ENCODE peak calls at places on chromosomes 1 and 21, in four cellular contexts. C, T, M and Y are unnamed samples.
A peak's percentile ranks its signal among the peaks of the same experiment; 100 is the strongest.

GRCh38 chr1:26496881-26497280 is 24.6 kb downstream of the HMGN2 start:
- DNase-seq in C (no peak), T (no peak), M (no peak), Y (no peak)

GRCh38 chr1:168428063-168428731 is 115.6 kb downstream of the XCL2 start:
- DNase-seq in C (no peak), T (no peak), M (peak; percentile 72), Y (peak; percentile 87)

GRCh38 chr1:36975642-36976041 is 58.7 kb downstream of the GRIK3 start:
- DNase-seq in C (no peak), T (no peak), M (no peak), Y (no peak)

GRCh38 chr1:23450894-23451293 is 26.3 kb upstream of the TCEA3 start:
- DNase-seq in C (no peak), T (no peak), M (no peak), Y (no peak)

GRCh38 chr1:203127672-203128611 is at the start of gene ADORA1:
- DNase-seq in C (peak; percentile 10), T (peak; percentile 55), M (peak; percentile 70), Y (peak; percentile 97)

GRCh38 chr1:27517907-27518718 is 28.1 kb upstream of the WASF2 start:
- DNase-seq in C (no peak), T (no peak), M (no peak), Y (peak; percentile 78)

GRCh38 chr1:47940321-47940720 is 56.9 kb downstream of the TRABD2B start:
- DNase-seq in C (no peak), T (no peak), M (no peak), Y (no peak)

GRCh38 chr1:70034403-70034802 is 171.0 kb downstream of the LRRC40 start:
- DNase-seq in C (peak; percentile 29), T (no peak), M (peak; percentile 70), Y (no peak)

GRCh38 chr21:17929514-17929913 is 110.4 kb upstream of the C21orf91 start:
- DNase-seq in C (no peak), T (no peak), M (no peak), Y (no peak)

GRCh38 chr1:29523531-29523930 is 287.2 kb downstream of the PTPRU start:
- DNase-seq in C (no peak), T (no peak), M (no peak), Y (no peak)

GRCh38 chr1:211329764-211330201 is 3.1 kb downstream of the TRAF5 start:
- DNase-seq in C (no peak), T (no peak), M (no peak), Y (no peak)

GRCh38 chr1:245860681-245861552 is 646.2 kb downstream of the SMYD3 start:
- DNase-seq in C (no peak), T (no peak), M (peak; percentile 88), Y (peak; percentile 69)

GRCh38 chr1:179921472-179921871 is 33.1 kb upstream of the CEP350 start:
- DNase-seq in C (no peak), T (no peak), M (peak; percentile 26), Y (no peak)

GRCh38 chr1:175887981-175888428 is 144.6 kb upstream of the TNR start:
- DNase-seq in C (peak; percentile 21), T (peak; percentile 88), M (peak; percentile 17), Y (peak; percentile 96)

GRCh38 chr1:247576514-247576913 is 11.6 kb upstream of the OR2G2 start:
- DNase-seq in C (peak; percentile 4), T (no peak), M (no peak), Y (no peak)

GRCh38 chr1:82464362-82464931 is 663.7 kb downstream of the ADGRL2 start:
- DNase-seq in C (no peak), T (no peak), M (peak; percentile 62), Y (no peak)

GRCh38 chr1:230863449-230863848 is 4.9 kb downstream of the C1orf198 start:
- DNase-seq in C (no peak), T (no peak), M (no peak), Y (no peak)

GRCh38 chr1:71350805-71351204 is 270.0 kb upstream of the ZRANB2 start:
- DNase-seq in C (no peak), T (no peak), M (peak; percentile 16), Y (no peak)

GRCh38 chr21:14911351-14911750 is 153.4 kb downstream of the NRIP1 start:
- DNase-seq in C (no peak), T (no peak), M (no peak), Y (no peak)

GRCh38 chr1:173208146-173208545 is 1.0 kb upstream of the TNFSF4 start:
- DNase-seq in C (no peak), T (no peak), M (peak; percentile 67), Y (no peak)

GRCh38 chr1:30283199-30283962 is 440.0 kb downstream of the MATN1 start:
- DNase-seq in C (no peak), T (no peak), M (no peak), Y (no peak)

GRCh38 chr1:21324368-21325137 is 34.3 kb upstream of the ECE1 start:
- DNase-seq in C (peak; percentile 94), T (peak; percentile 77), M (peak; percentile 92), Y (peak; percentile 98)

GRCh38 chr1:51690285-51690961 is 73.5 kb downstream of the OSBPL9 start:
- DNase-seq in C (no peak), T (peak; percentile 15), M (peak; percentile 87), Y (no peak)

GRCh38 chr1:89690595-89690994 is 57.7 kb downstream of the LRRC8C start:
- DNase-seq in C (no peak), T (no peak), M (no peak), Y (no peak)

GRCh38 chr1:159929155-159930051 is 4.1 kb upstream of the TAGLN2 start:
- DNase-seq in C (no peak), T (no peak), M (no peak), Y (peak; percentile 45)

GRCh38 chr1:191963781-191964455 is 194.3 kb upstream of the RGS18 start:
- DNase-seq in C (no peak), T (no peak), M (peak; percentile 71), Y (no peak)

GRCh38 chr1:228799929-228800328 is 64.7 kb downstream of the RHOU start:
- DNase-seq in C (no peak), T (no peak), M (no peak), Y (no peak)

GRCh38 chr1:83839566-83840173 is 159.3 kb downstream of the TTLL7 start:
- DNase-seq in C (no peak), T (no peak), M (no peak), Y (no peak)

GRCh38 chr1:65063025-65063424 is 85.0 kb upstream of the AK4 start:
- DNase-seq in C (no peak), T (no peak), M (no peak), Y (no peak)

GRCh38 chr1:153883223-153883622 is 39.5 kb downstream of the GATAD2B start:
- DNase-seq in C (no peak), T (no peak), M (no peak), Y (no peak)

GRCh38 chr1:41102208-41102607 is 80.7 kb upstream of the SLFNL1 start:
- DNase-seq in C (no peak), T (no peak), M (peak; percentile 98), Y (peak; percentile 69)

GRCh38 chr1:43711049-43711448 is 3.7 kb downstream of the ST3GAL3 start:
- DNase-seq in C (no peak), T (no peak), M (peak; percentile 87), Y (peak; percentile 88)

GRCh38 chr1:75922698-75923097 is 9.5 kb downstream of the ASB17 start:
- DNase-seq in C (no peak), T (no peak), M (no peak), Y (no peak)

GRCh38 chr1:67578397-67579020 is 106.5 kb upstream of the GADD45A start:
- DNase-seq in C (no peak), T (no peak), M (no peak), Y (peak; percentile 52)

GRCh38 chr1:38296047-38296446 is 249.5 kb upstream of the POU3F1 start:
- DNase-seq in C (no peak), T (no peak), M (no peak), Y (no peak)

GRCh38 chr1:16189003-16189402 is 23.4 kb downstream of the ARHGEF19 start:
- DNase-seq in C (no peak), T (no peak), M (no peak), Y (peak; percentile 43)

GRCh38 chr1:11499825-11500331 is 20.9 kb downstream of the DISP3 start:
- DNase-seq in C (no peak), T (no peak), M (no peak), Y (peak; percentile 25)
- H3K4me2 ChIP-seq in C (no peak overlapping the region), T (no peak overlapping the region), M (no peak overlapping the region), Y (no peak overlapping the region)

GRCh38 chr1:8330271-8331125 is 12.6 kb downstream of the SLC45A1 start:
- DNase-seq in C (no peak), T (no peak), M (no peak), Y (no peak)

GRCh38 chr1:8333246-8333987 is 15.5 kb downstream of the SLC45A1 start:
- DNase-seq in C (no peak), T (no peak), M (no peak), Y (peak; percentile 67)

GRCh38 chr1:8335246-8335645 is 17.3 kb downstream of the SLC45A1 start:
- DNase-seq in C (no peak), T (no peak), M (no peak), Y (peak; percentile 54)

GRCh38 chr1:8334106-8334851 is 16.4 kb downstream of the SLC45A1 start:
- DNase-seq in C (no peak), T (no peak), M (no peak), Y (peak; percentile 43)

GRCh38 chr1:8332806-8333205 is 14.9 kb downstream of the SLC45A1 start:
- DNase-seq in C (no peak), T (no peak), M (no peak), Y (no peak)
- H3K4me2 ChIP-seq in C (no peak overlapping the region), T (no peak overlapping the region), M (no peak overlapping the region), Y (no peak overlapping the region)

GRCh38 chr1:920506-920905 is 3.2 kb upstream of the SAMD11 start:
- DNase-seq in C (no peak), T (no peak), M (no peak), Y (no peak)
- H3K4me2 ChIP-seq in C (peak overlapping the region; percentile 72), T (peak overlapping the region; percentile 87), M (peak overlapping the region; percentile 51), Y (peak overlapping the region; percentile 54)

GRCh38 chr1:94038511-94038910 is 82.4 kb downstream of the ABCA4 start:
- DNase-seq in C (no peak), T (no peak), M (peak; percentile 49), Y (no peak)

GRCh38 chr1:94039514-94039870 is 81.5 kb downstream of the ABCA4 start:
- DNase-seq in C (peak; percentile 56), T (peak; percentile 43), M (peak; percentile 59), Y (no peak)

GRCh38 chr1:94039871-94040569 is 80.9 kb downstream of the ABCA4 start:
- DNase-seq in C (no peak), T (no peak), M (peak; percentile 47), Y (no peak)

GRCh38 chr1:94036721-94037120 is 84.2 kb downstream of the ABCA4 start:
- DNase-seq in C (no peak), T (no peak), M (peak; percentile 66), Y (peak; percentile 76)

DNA sequence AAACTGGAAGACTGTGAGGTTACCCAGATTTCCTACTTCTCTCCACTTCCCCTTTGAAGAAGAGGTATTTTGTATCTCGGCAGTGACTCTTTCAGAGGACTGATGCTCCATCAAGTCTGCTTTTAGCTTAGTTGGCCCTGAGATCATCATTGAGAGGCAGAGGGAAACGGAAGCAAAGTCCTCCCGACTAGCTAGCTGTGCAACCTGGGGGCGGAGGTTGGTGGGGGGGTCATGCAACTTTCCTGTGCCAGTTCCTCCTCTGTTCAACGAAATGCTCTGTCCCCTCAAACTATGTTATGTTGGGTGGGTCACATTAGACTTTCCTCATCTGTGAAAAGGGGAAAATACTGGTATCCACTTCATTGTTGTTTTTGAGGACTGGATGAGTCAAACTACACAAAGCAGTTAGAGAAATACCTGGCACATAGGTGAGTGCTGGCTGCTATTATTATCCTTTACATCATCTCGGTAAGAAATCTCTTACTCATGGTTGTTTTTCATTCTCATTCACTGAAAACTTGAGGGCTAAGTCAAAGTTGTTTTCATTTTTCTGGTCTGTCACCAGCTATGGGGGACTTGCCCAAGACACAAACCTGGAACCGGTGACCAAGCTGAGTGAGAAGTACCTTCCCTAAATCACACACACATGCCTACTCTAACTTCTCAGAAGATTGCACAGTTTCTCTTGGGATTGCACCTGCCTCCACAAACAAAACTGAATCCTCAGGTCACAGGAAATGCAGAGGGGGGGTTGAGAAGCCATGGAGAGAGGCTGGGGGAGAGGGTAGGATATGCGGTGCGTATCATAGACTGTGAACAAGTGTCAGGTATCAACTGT is 83.3 kb downstream of the ABCA4 start:
- DNase-seq in C (no peak), T (no peak), M (no peak), Y (no peak)
- H3K4me2 ChIP-seq in C (no peak overlapping the region), T (no peak overlapping the region), M (no peak overlapping the region), Y (peak overlapping the region; percentile 38)